ENCODE peak calls at places on chromosomes 16 and 17, in eight cellular contexts. D, S, B, Z, Y, O, J and U are unnamed samples.

GRCh38 chr17:63439682-63440081 is 6.4 kb downstream of the CYB561 start:
- DNase-seq in D (no peak), S (peak), B (no peak), Z (peak), Y (peak), O (peak), J (peak), U (peak)

GRCh38 chr16:19874816-19875546 is 9.7 kb downstream of the GPRC5B start:
- DNase-seq in D (no peak), S (no peak), B (no peak), Z (no peak), Y (no peak), O (no peak), J (no peak), U (no peak)

GRCh38 chr17:76707985-76708807 is 2.6 kb downstream of the MXRA7 start:
- DNase-seq in D (no peak), S (no peak), B (no peak), Z (no peak), Y (no peak), O (no peak), J (no peak), U (peak)

GRCh38 chr17:72270530-72270929 is 149.7 kb downstream of the SOX9 start:
- DNase-seq in D (no peak), S (peak), B (no peak), Z (peak), Y (peak), O (peak), J (peak), U (peak)

GRCh38 chr17:42101513-42102292 is 3.4 kb upstream of the ZNF385C start:
- DNase-seq in D (peak), S (peak), B (peak), Z (peak), Y (peak), O (peak), J (peak), U (peak)

GRCh38 chr16:63241476-63241875 is 1205.2 kb upstream of the CDH8 start:
- DNase-seq in D (no peak), S (no peak), B (no peak), Z (no peak), Y (no peak), O (no peak), J (no peak), U (no peak)

GRCh38 chr17:419073-419735 is 66.6 kb upstream of the RPH3AL start:
- DNase-seq in D (no peak), S (no peak), B (peak), Z (no peak), Y (no peak), O (no peak), J (no peak), U (no peak)

GRCh38 chr17:21548236-21548635 is 144.1 kb upstream of the KCNJ18 start:
- DNase-seq in D (no peak), S (peak), B (no peak), Z (no peak), Y (no peak), O (no peak), J (no peak), U (peak)

GRCh38 chr17:75105269-75106080 is 4.3 kb upstream of the ARMC7 start:
- DNase-seq in D (no peak), S (peak), B (no peak), Z (peak), Y (peak), O (peak), J (no peak), U (peak)